ENCODE peak calls at places on chromosomes 12 and 14, in six cellular contexts. V, U, Y, J, E and H are unnamed samples.

GRCh38 chr12:32828552-32828951 is 68.0 kb downstream of the PKP2 start:
- DNase-seq in Y (no peak), V (no peak), J (no peak), E (no peak), U (no peak), H (no peak)

GRCh38 chr12:15227004-15227679 is 5.9 kb upstream of the RERG start:
- DNase-seq in J (peak; percentile 54), V (peak; percentile 71), E (peak; percentile 64), Y (no peak), U (peak; percentile 88), H (no peak)

GRCh38 chr12:26680724-26681455 is 152.1 kb downstream of the ITPR2 start:
- DNase-seq in E (peak; percentile 85), V (no peak), Y (no peak), U (peak; percentile 68), J (no peak), H (no peak)

GRCh38 chr12:75444444-75445136 is 36.0 kb upstream of the GLIPR1 start:
- DNase-seq in Y (no peak), U (peak; percentile 78), J (no peak), E (peak; percentile 65), V (no peak), H (no peak)

GRCh38 chr12:117718141-117718540 is 250.6 kb downstream of the KSR2 start:
- DNase-seq in E (no peak), J (no peak), U (no peak), V (no peak), Y (no peak), H (no peak)

GRCh38 chr12:52367876-52368275 is 595 bp upstream of the KRT85 start:
- DNase-seq in E (no peak), Y (no peak), J (no peak), V (no peak), U (no peak), H (no peak)

GRCh38 chr14:55514819-55515470 is 65.1 kb upstream of the KTN1 start:
- DNase-seq in V (no peak), U (peak; percentile 66), E (peak; percentile 63), J (no peak), Y (no peak), H (no peak)

GRCh38 chr12:119115296-119115905 is 63.3 kb upstream of the HSPB8 start:
- DNase-seq in Y (no peak), V (no peak), E (peak; percentile 66), J (peak; percentile 39), U (peak; percentile 62), H (no peak)

GRCh38 chr12:124347805-124348658 is 53.1 kb downstream of the RFLNA start:
- DNase-seq in E (no peak), J (peak; percentile 39), U (no peak), V (no peak), Y (no peak), H (no peak)